ENCODE peak calls at places on chromosomes 4 and X, in six cellular contexts. F is GM12892; B is breast epithelium; K is activated CD4-positive, alpha-beta T cell treated with anti-CD3 and anti-CD28 coated beads for 1 hour; Y is anterior cingulate cortex; Q is HFFc6. O is an unnamed sample.

GRCh38 chr4:145828802-145829485 is 109.7 kb downstream of the ZNF827 start:
- DNase-seq in K (no peak), Y (no peak), Q (no peak), B (no peak), F (no peak), O (no peak)

GRCh38 chr4:127632420-127633403 is at the start of gene INTU:
- DNase-seq in Q (peak), F (no peak), B (peak), Y (peak), K (no peak), O (peak)

GRCh38 chr4:74682567-74683359 is 111.6 kb downstream of the BTC start:
- DNase-seq in F (no peak), K (no peak), Y (no peak), Q (peak), B (no peak), O (no peak)

GRCh38 chr4:15117270-15117946 is 115.1 kb downstream of the CPEB2 start:
- DNase-seq in Q (no peak), Y (no peak), F (no peak), K (no peak), B (no peak), O (no peak)

GRCh38 chr4:11446156-11446811 is 17.6 kb upstream of the HS3ST1 start:
- DNase-seq in K (no peak), B (no peak), Y (no peak), Q (no peak), F (no peak), O (no peak)

GRCh38 chr4:169818063-169818679 is 60.4 kb upstream of the HPF1 start:
- DNase-seq in Y (no peak), F (no peak), K (no peak), B (no peak), Q (no peak), O (no peak)

GRCh38 chr4:69522554-69522953 is 26.8 kb upstream of the UGT2B4 start:
- DNase-seq in K (no peak), Y (no peak), Q (no peak), F (no peak), B (no peak), O (no peak)

GRCh38 chr4:98148856-98149255 is 5.6 kb upstream of the STPG2 start:
- DNase-seq in Y (no peak), B (no peak), F (no peak), Q (no peak), K (no peak), O (no peak)

GRCh38 chrX:685120-686032 is 54.8 kb downstream of the SHOX start:
- DNase-seq in K (no peak), F (no peak), Y (no peak), Q (no peak), B (no peak), O (no peak)

GRCh38 chrX:65781845-65782244 is 114.4 kb downstream of the MSN start:
- DNase-seq in Q (no peak), B (no peak), Y (no peak), K (no peak), F (no peak), O (no peak)

O was measured in lower leg skin.